ENCODE peak calls at places on chromosomes 6 and 20, in nine cellular contexts. G, U, X, O, Q, V, W, T and N are unnamed samples.

GRCh38 chr6:158853072-158853871 is 34.1 kb upstream of the EZR start:
- DNase-seq in G (peak; percentile 68), U (peak; percentile 87), X (peak; percentile 95), O (peak; percentile 70), Q (no peak), V (peak; percentile 73), W (peak; percentile 99), T (no peak), N (peak; percentile 70)

GRCh38 chr6:155107432-155108069 is 112.4 kb downstream of the TIAM2 start:
- DNase-seq in G (no peak), U (no peak), X (no peak), O (no peak), Q (no peak), V (no peak), W (no peak), T (no peak), N (no peak)

GRCh38 chr6:31663087-31663960 is 1.5 kb downstream of the GPANK1 start:
- DNase-seq in G (no peak), U (no peak), X (no peak), O (no peak), Q (no peak), V (no peak), W (no peak), T (no peak), N (no peak)

GRCh38 chr20:48704761-48705160 is 123.0 kb downstream of the PREX1 start:
- DNase-seq in G (no peak), U (no peak), X (no peak), O (no peak), Q (no peak), V (no peak), W (no peak), T (no peak), N (no peak)

GRCh38 chr6:35724471-35724870 is 12.4 kb upstream of the ARMC12 start:
- DNase-seq in G (no peak), U (no peak), X (no peak), O (no peak), Q (no peak), V (no peak), W (no peak), T (no peak), N (no peak)

GRCh38 chr6:13395272-13396237 is 67.2 kb upstream of the TBC1D7 start:
- DNase-seq in G (no peak), U (no peak), X (peak; percentile 52), O (no peak), Q (no peak), V (no peak), W (peak; percentile 75), T (peak; percentile 78), N (no peak)

GRCh38 chr6:166470029-166470862 is 87.5 kb upstream of the MPC1 start:
- DNase-seq in G (no peak), U (no peak), X (no peak), O (no peak), Q (no peak), V (no peak), W (no peak), T (no peak), N (no peak)

GRCh38 chr6:38034269-38034914 is 214.9 kb downstream of the ZFAND3 start:
- DNase-seq in G (no peak), U (no peak), X (no peak), O (no peak), Q (no peak), V (no peak), W (peak; percentile 28), T (no peak), N (no peak)

GRCh38 chr6:52992980-52993379 is 2.1 kb downstream of the GSTA4 start:
- DNase-seq in G (no peak), U (no peak), X (no peak), O (no peak), Q (no peak), V (no peak), W (no peak), T (no peak), N (no peak)

GRCh38 chr20:5056801-5057599 is 55.7 kb upstream of the SLC23A2 start:
- DNase-seq in G (peak; percentile 20), U (peak; percentile 79), X (peak; percentile 44), O (peak; percentile 54), Q (no peak), V (no peak), W (peak; percentile 55), T (peak; percentile 71), N (no peak)

GRCh38 chr6:121482004-121482693 is 46.7 kb downstream of the GJA1 start:
- DNase-seq in G (no peak), U (no peak), X (no peak), O (no peak), Q (no peak), V (no peak), W (peak; percentile 76), T (no peak), N (peak; percentile 17)

GRCh38 chr20:44087051-44087856 is 99.7 kb downstream of the JPH2 start:
- DNase-seq in G (no peak), U (no peak), X (no peak), O (no peak), Q (no peak), V (no peak), W (no peak), T (no peak), N (no peak)

GRCh38 chr6:84618836-84619235 is 145.6 kb downstream of the TBX18 start:
- DNase-seq in G (no peak), U (no peak), X (no peak), O (no peak), Q (no peak), V (no peak), W (no peak), T (no peak), N (no peak)

GRCh38 chr20:61869750-61870507 is 195.8 kb downstream of the TAF4 start:
- DNase-seq in G (no peak), U (no peak), X (no peak), O (no peak), Q (no peak), V (no peak), W (no peak), T (no peak), N (no peak)